ENCODE peak calls at places on chromosomes 4 and X, in four cellular contexts. O, Z, D and G are unnamed samples.

GRCh38 chrX:123219916-123220315 is 35.8 kb downstream of the GRIA3 start:
- DNase-seq in D (no peak), O (no peak), Z (no peak), G (no peak)

GRCh38 chr4:142160509-142160908 is 524.1 kb downstream of the IL15 start:
- DNase-seq in D (no peak), Z (no peak), O (no peak), G (no peak)

GRCh38 chr4:94621491-94622080 is 136.2 kb upstream of the BMPR1B start:
- DNase-seq in Z (peak; percentile 2), D (no peak), O (no peak), G (peak; percentile 23)

GRCh38 chr4:98430708-98431403 is 169.7 kb downstream of the RAP1GDS1 start:
- DNase-seq in O (no peak), Z (no peak), D (no peak), G (no peak)

GRCh38 chr4:24971192-24971591 is 58.4 kb upstream of the CCDC149 start:
- DNase-seq in Z (no peak), D (no peak), O (no peak), G (no peak)

GRCh38 chr4:37758226-37758625 is 68.3 kb upstream of the PGM2 start:
- DNase-seq in D (no peak), O (no peak), Z (no peak), G (peak; percentile 36)

GRCh38 chr4:15781427-15782095 is 3.4 kb downstream of the CD38 start:
- DNase-seq in Z (no peak), D (no peak), O (no peak), G (no peak)

GRCh38 chrX:111100191-111100590 is 4.2 kb downstream of the PAK3 start:
- DNase-seq in Z (peak; percentile 17), O (no peak), D (peak; percentile 24), G (no peak)

GRCh38 chr4:25860586-25861421 is 2.0 kb downstream of the SEL1L3 start:
- DNase-seq in D (no peak), O (peak; percentile 54), Z (no peak), G (no peak)

GRCh38 chr4:142274137-142274536 is 572.0 kb downstream of the INPP4B start:
- DNase-seq in Z (no peak), O (no peak), D (no peak), G (no peak)

GRCh38 chr4:38831653-38832052 is 25.0 kb downstream of the TLR6 start:
- DNase-seq in D (no peak), O (no peak), Z (no peak), G (no peak)

GRCh38 chr4:25702848-25703247 is 47.2 kb downstream of the SLC34A2 start:
- DNase-seq in O (no peak), D (no peak), Z (no peak), G (no peak)

GRCh38 chrX:144586756-144587155 is 660.5 kb upstream of the SPANXN1 start:
- DNase-seq in D (no peak), Z (no peak), O (no peak), G (no peak)

GRCh38 chr4:159103406-159104131 is 690 bp downstream of the RAPGEF2 start:
- DNase-seq in D (peak; percentile 27), O (peak; percentile 47), Z (peak; percentile 45), G (no peak)

GRCh38 chrX:139297638-139298037 is 232.9 kb upstream of the F9 start:
- DNase-seq in O (no peak), D (no peak), Z (no peak), G (no peak)

GRCh38 chr4:6722891-6723290 is 6.9 kb downstream of the BLOC1S4 start:
- DNase-seq in D (no peak), O (no peak), Z (no peak), G (no peak)

GRCh38 chrX:154362085-154362742 is 12.2 kb downstream of the FLNA start:
- DNase-seq in D (no peak), Z (no peak), O (no peak), G (no peak)

GRCh38 chr4:183637461-183637860 is 21.5 kb downstream of the RWDD4 start:
- DNase-seq in Z (no peak), O (no peak), D (no peak), G (no peak)

GRCh38 chr4:140673729-140674128 is 82.5 kb downstream of the TBC1D9 start:
- DNase-seq in O (no peak), Z (no peak), D (no peak), G (no peak)

GRCh38 chrX:20140410-20140809 is 1.2 kb downstream of the EIF1AX start:
- DNase-seq in O (no peak), D (no peak), Z (no peak), G (no peak)

GRCh38 chrX:40266490-40267333 is 169.0 kb upstream of the BCOR start:
- DNase-seq in O (peak; percentile 72), Z (peak; percentile 42), D (peak; percentile 49), G (no peak)

GRCh38 chrX:103624111-103624510 is 4.7 kb upstream of the TCEAL1 start:
- DNase-seq in Z (no peak), D (no peak), O (no peak), G (no peak)

GRCh38 chrX:55488559-55489314 is 911 bp downstream of the USP51 start:
- DNase-seq in Z (peak; percentile 62), D (peak; percentile 21), O (peak; percentile 62), G (no peak)

GRCh38 chr4:35934370-35934981 is 309.8 kb downstream of the ARAP2 start:
- DNase-seq in O (no peak), D (no peak), Z (no peak), G (peak; percentile 11)

GRCh38 chr4:2822461-2823300 is 21.0 kb upstream of the ADD1 start:
- DNase-seq in D (no peak), Z (no peak), O (no peak), G (no peak)

GRCh38 chr4:152283806-152284470 is 252.0 kb downstream of the FBXW7 start:
- DNase-seq in D (no peak), O (no peak), Z (no peak), G (no peak)

GRCh38 chr4:85938902-85939301 is 421.0 kb downstream of the MAPK10 start:
- DNase-seq in O (no peak), Z (no peak), D (no peak), G (no peak)

GRCh38 chr4:60744767-60745166 is 455.4 kb upstream of the ADGRL3 start:
- DNase-seq in D (no peak), Z (no peak), O (no peak), G (no peak)

GRCh38 chr4:168887809-168888208 is 122.2 kb downstream of the CBR4 start:
- DNase-seq in Z (no peak), D (no peak), O (no peak), G (no peak)

GRCh38 chrX:29196501-29196900 is 609.3 kb downstream of the IL1RAPL1 start:
- DNase-seq in O (no peak), D (no peak), Z (no peak), G (no peak)

GRCh38 chrX:133812382-133812781 is 173.0 kb downstream of the GPC3 start:
- DNase-seq in Z (no peak), O (no peak), D (no peak), G (no peak)

GRCh38 chrX:44105228-44105913 is 132.2 kb upstream of the NDP start:
- DNase-seq in D (no peak), O (no peak), Z (no peak), G (no peak)

GRCh38 chrX:30876367-30876766 is 12.7 kb downstream of the TAB3 start:
- DNase-seq in D (no peak), Z (no peak), O (no peak), G (no peak)

GRCh38 chr4:121614136-121614535 is 82.6 kb downstream of the ANXA5 start:
- DNase-seq in D (no peak), O (no peak), Z (no peak), G (no peak)

GRCh38 chr4:16745887-16746286 is 152.6 kb downstream of the LDB2 start:
- DNase-seq in D (no peak), O (no peak), Z (no peak), G (no peak)

GRCh38 chrX:8760021-8760420 is 28.1 kb upstream of the ANOS1 start:
- DNase-seq in Z (no peak), D (no peak), O (no peak), G (no peak)

GRCh38 chr4:4942658-4943057 is 76.6 kb downstream of the CYTL1 start:
- DNase-seq in O (no peak), D (no peak), Z (no peak), G (no peak)

GRCh38 chr4:109599046-109599652 is 39.1 kb downstream of the MCUB start:
- DNase-seq in Z (no peak), D (no peak), O (no peak), G (no peak)